ENCODE peak calls at places on chromosomes 12 and 14, in six cellular contexts. One of them, this sample, is unnamed.

GRCh38 chr12:54331461-54331860 is 6.5 kb downstream of the COPZ1 start:
- DNase-seq in CD8-positive, alpha-beta memory T cell: no peak
- DNase-seq in GM23248: no peak
- DNase-seq in left ventricle myocardium inferior: no peak
- DNase-seq in tibial artery: no peak
- DNase-seq in suprapubic skin: no peak
- DNase-seq in this sample: no peak

GRCh38 chr12:120684523-120684932 is 2.4 kb upstream of the MLEC start:
- DNase-seq in CD8-positive, alpha-beta memory T cell: no peak
- DNase-seq in GM23248: peak; percentile 83
- DNase-seq in left ventricle myocardium inferior: no peak
- DNase-seq in tibial artery: no peak
- DNase-seq in suprapubic skin: no peak
- DNase-seq in this sample: no peak

GRCh38 chr12:85413266-85413665 is 133.2 kb downstream of the ALX1 start:
- DNase-seq in CD8-positive, alpha-beta memory T cell: no peak
- DNase-seq in GM23248: peak; percentile 21
- DNase-seq in left ventricle myocardium inferior: no peak
- DNase-seq in tibial artery: no peak
- DNase-seq in suprapubic skin: no peak
- DNase-seq in this sample: no peak

GRCh38 chr12:44431647-44432352 is 444.3 kb downstream of the NELL2 start:
- DNase-seq in CD8-positive, alpha-beta memory T cell: no peak
- DNase-seq in GM23248: no peak
- DNase-seq in left ventricle myocardium inferior: no peak
- DNase-seq in tibial artery: no peak
- DNase-seq in suprapubic skin: no peak
- DNase-seq in this sample: no peak

GRCh38 chr12:20220339-20220738 is 148.0 kb upstream of the PDE3A start:
- DNase-seq in CD8-positive, alpha-beta memory T cell: no peak
- DNase-seq in GM23248: peak; percentile 44
- DNase-seq in left ventricle myocardium inferior: no peak
- DNase-seq in tibial artery: no peak
- DNase-seq in suprapubic skin: no peak
- DNase-seq in this sample: no peak

GRCh38 chr12:109244043-109244442 is 65.0 kb downstream of the FOXN4 start:
- DNase-seq in CD8-positive, alpha-beta memory T cell: no peak
- DNase-seq in GM23248: no peak
- DNase-seq in left ventricle myocardium inferior: no peak
- DNase-seq in tibial artery: no peak
- DNase-seq in suprapubic skin: no peak
- DNase-seq in this sample: no peak

GRCh38 chr14:51139221-51139681 is 44.3 kb upstream of the TRIM9 start:
- DNase-seq in CD8-positive, alpha-beta memory T cell: no peak
- DNase-seq in GM23248: no peak
- DNase-seq in left ventricle myocardium inferior: no peak
- DNase-seq in tibial artery: no peak
- DNase-seq in suprapubic skin: no peak
- DNase-seq in this sample: no peak

GRCh38 chr14:88492272-88493089 is 62.3 kb downstream of the PTPN21 start:
- DNase-seq in CD8-positive, alpha-beta memory T cell: peak; percentile 50
- DNase-seq in GM23248: peak; percentile 80
- DNase-seq in left ventricle myocardium inferior: no peak
- DNase-seq in tibial artery: no peak
- DNase-seq in suprapubic skin: peak; percentile 81
- DNase-seq in this sample: peak; percentile 73

GRCh38 chr12:118981285-118982201 is at the start of gene SRRM4:
- DNase-seq in CD8-positive, alpha-beta memory T cell: no peak
- DNase-seq in GM23248: peak; percentile 14
- DNase-seq in left ventricle myocardium inferior: no peak
- DNase-seq in tibial artery: no peak
- DNase-seq in suprapubic skin: no peak
- DNase-seq in this sample: no peak

GRCh38 chr12:104656383-104656782 is 199.6 kb downstream of the CHST11 start:
- DNase-seq in CD8-positive, alpha-beta memory T cell: no peak
- DNase-seq in GM23248: no peak
- DNase-seq in left ventricle myocardium inferior: no peak
- DNase-seq in tibial artery: no peak
- DNase-seq in suprapubic skin: no peak
- DNase-seq in this sample: no peak

GRCh38 chr12:31460024-31460423 is 130.9 kb downstream of the DENND5B start:
- DNase-seq in CD8-positive, alpha-beta memory T cell: no peak
- DNase-seq in GM23248: no peak
- DNase-seq in left ventricle myocardium inferior: no peak
- DNase-seq in tibial artery: no peak
- DNase-seq in suprapubic skin: no peak
- DNase-seq in this sample: no peak

GRCh38 chr12:1429980-1430379 is 164.4 kb downstream of the FBXL14 start:
- DNase-seq in CD8-positive, alpha-beta memory T cell: no peak
- DNase-seq in GM23248: peak; percentile 89
- DNase-seq in left ventricle myocardium inferior: no peak
- DNase-seq in tibial artery: no peak
- DNase-seq in suprapubic skin: no peak
- DNase-seq in this sample: no peak

GRCh38 chr12:130254476-130255276 is 83.0 kb upstream of the PIWIL1 start:
- DNase-seq in CD8-positive, alpha-beta memory T cell: no peak
- DNase-seq in GM23248: no peak
- DNase-seq in left ventricle myocardium inferior: no peak
- DNase-seq in tibial artery: no peak
- DNase-seq in suprapubic skin: no peak
- DNase-seq in this sample: no peak

GRCh38 chr12:130552483-130552996 is 163.6 kb downstream of the RIMBP2 start:
- DNase-seq in CD8-positive, alpha-beta memory T cell: no peak
- DNase-seq in GM23248: peak; percentile 1
- DNase-seq in left ventricle myocardium inferior: no peak
- DNase-seq in tibial artery: no peak
- DNase-seq in suprapubic skin: no peak
- DNase-seq in this sample: peak; percentile 74

GRCh38 chr12:109952160-109952858 is 43.9 kb downstream of the GIT2 start:
- DNase-seq in CD8-positive, alpha-beta memory T cell: no peak
- DNase-seq in GM23248: no peak
- DNase-seq in left ventricle myocardium inferior: no peak
- DNase-seq in tibial artery: no peak
- DNase-seq in suprapubic skin: no peak
- DNase-seq in this sample: no peak

GRCh38 chr14:69043598-69044267 is 64.6 kb upstream of the ACTN1 start:
- DNase-seq in CD8-positive, alpha-beta memory T cell: no peak
- DNase-seq in GM23248: peak; percentile 85
- DNase-seq in left ventricle myocardium inferior: no peak
- DNase-seq in tibial artery: peak; percentile 81
- DNase-seq in suprapubic skin: no peak
- DNase-seq in this sample: no peak

GRCh38 chr14:69044296-69044695 is 65.2 kb upstream of the ACTN1 start:
- DNase-seq in CD8-positive, alpha-beta memory T cell: no peak
- DNase-seq in GM23248: no peak
- DNase-seq in left ventricle myocardium inferior: no peak
- DNase-seq in tibial artery: no peak
- DNase-seq in suprapubic skin: no peak
- DNase-seq in this sample: no peak

GRCh38 chr14:69042309-69043006 is 63.4 kb upstream of the ACTN1 start:
- DNase-seq in CD8-positive, alpha-beta memory T cell: no peak
- DNase-seq in GM23248: no peak
- DNase-seq in left ventricle myocardium inferior: no peak
- DNase-seq in tibial artery: no peak
- DNase-seq in suprapubic skin: no peak
- DNase-seq in this sample: no peak

GRCh38 chr14:69041783-69042182 is 62.7 kb upstream of the ACTN1 start:
- DNase-seq in CD8-positive, alpha-beta memory T cell: no peak
- DNase-seq in GM23248: no peak
- DNase-seq in left ventricle myocardium inferior: no peak
- DNase-seq in tibial artery: no peak
- DNase-seq in suprapubic skin: no peak
- DNase-seq in this sample: no peak

DNA sequence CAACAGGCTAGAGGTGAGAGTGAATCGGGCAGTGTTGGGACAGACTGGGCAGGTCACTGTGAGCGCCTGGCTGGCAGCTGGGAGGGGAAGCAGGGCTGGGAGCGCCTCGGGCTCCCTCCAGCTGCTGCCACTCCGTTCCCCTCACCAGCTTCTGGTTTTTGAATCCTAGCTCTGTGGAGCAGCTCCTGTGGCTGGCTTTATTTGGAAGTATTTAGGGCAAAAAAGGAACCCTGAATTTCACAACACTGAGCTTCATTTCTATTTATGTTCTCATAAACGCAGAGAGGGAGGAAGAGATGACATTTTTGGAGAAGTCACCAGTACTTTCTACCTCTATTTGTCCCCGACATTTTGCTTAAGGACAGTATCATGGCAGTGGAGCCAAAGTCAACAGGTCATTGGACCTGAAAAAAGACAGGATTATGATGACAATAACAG is 63.9 kb upstream of the ACTN1 start:
- DNase-seq in CD8-positive, alpha-beta memory T cell: no peak
- DNase-seq in GM23248: no peak
- DNase-seq in left ventricle myocardium inferior: peak; percentile 39
- DNase-seq in tibial artery: peak; percentile 93
- DNase-seq in suprapubic skin: no peak
- DNase-seq in this sample: no peak
- H3K4me1 ChIP-seq in CD8-positive, alpha-beta memory T cell: no peaks in the 10 kb centered on the region
- H3K4me1 ChIP-seq in GM23248: peaks cover 56% of the 10 kb centered on the region
- H3K4me1 ChIP-seq in left ventricle myocardium inferior: peaks cover 69% of the 10 kb centered on the region
- H3K4me1 ChIP-seq in tibial artery: peaks cover 66% of the 10 kb centered on the region
- H3K4me1 ChIP-seq in suprapubic skin: peaks cover 61% of the 10 kb centered on the region
- H3K4me1 ChIP-seq in this sample: peaks cover 39% of the 10 kb centered on the region

GRCh38 chr14:28577711-28578131 is 188.9 kb upstream of the FOXG1 start:
- DNase-seq in CD8-positive, alpha-beta memory T cell: no peak
- DNase-seq in GM23248: no peak
- DNase-seq in left ventricle myocardium inferior: no peak
- DNase-seq in tibial artery: no peak
- DNase-seq in suprapubic skin: no peak
- DNase-seq in this sample: peak; percentile 73
- H3K9me3 ChIP-seq in CD8-positive, alpha-beta memory T cell: no peaks in the 10 kb centered on the region
- H3K9me3 ChIP-seq in GM23248: no peaks in the 10 kb centered on the region
- H3K9me3 ChIP-seq in left ventricle myocardium inferior: peaks cover 28% of the 10 kb centered on the region
- H3K9me3 ChIP-seq in tibial artery: no peaks in the 10 kb centered on the region
- H3K9me3 ChIP-seq in suprapubic skin: peaks cover under 1% of the 10 kb centered on the region
- H3K9me3 ChIP-seq in this sample: no peaks in the 10 kb centered on the region

DNA sequence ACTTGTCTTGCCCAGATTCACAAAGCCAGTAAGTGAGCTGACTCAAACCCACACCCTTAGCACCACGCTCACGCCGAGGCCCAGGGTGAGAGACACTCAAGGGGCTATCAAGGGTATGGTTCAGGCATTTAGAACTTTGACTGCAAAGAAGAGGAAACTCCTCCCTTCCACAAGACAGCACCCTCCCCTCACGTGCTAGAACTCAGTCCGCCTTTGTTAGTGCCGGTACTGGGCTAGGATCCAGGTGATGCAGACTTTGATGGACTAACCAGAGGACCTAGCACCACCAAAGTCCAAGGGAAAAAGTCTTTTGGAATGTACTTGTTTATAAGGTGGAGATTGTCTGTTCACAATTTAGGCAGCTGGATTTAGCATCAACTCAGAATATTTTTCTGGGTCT is 33.7 kb downstream of the VWF start:
- DNase-seq in CD8-positive, alpha-beta memory T cell: no peak
- DNase-seq in GM23248: peak; percentile 51
- DNase-seq in left ventricle myocardium inferior: peak; percentile 35
- DNase-seq in tibial artery: peak; percentile 38
- DNase-seq in suprapubic skin: peak; percentile 24
- DNase-seq in this sample: no peak
- H3K27ac ChIP-seq in CD8-positive, alpha-beta memory T cell: no peak overlapping the region
- H3K27ac ChIP-seq in GM23248: no peak overlapping the region
- H3K27ac ChIP-seq in left ventricle myocardium inferior: peak overlapping the region; percentile 80
- H3K27ac ChIP-seq in tibial artery: no peak overlapping the region
- H3K27ac ChIP-seq in suprapubic skin: no peak overlapping the region
- H3K27ac ChIP-seq in this sample: no peak overlapping the region

GRCh38 chr14:69626132-69626500 is 14.7 kb downstream of the SUSD6 start:
- DNase-seq in CD8-positive, alpha-beta memory T cell: no peak
- DNase-seq in GM23248: no peak
- DNase-seq in left ventricle myocardium inferior: no peak
- DNase-seq in tibial artery: no peak
- DNase-seq in suprapubic skin: no peak
- DNase-seq in this sample: no peak

GRCh38 chr14:69624131-69624530 is 12.7 kb downstream of the SUSD6 start:
- DNase-seq in CD8-positive, alpha-beta memory T cell: no peak
- DNase-seq in GM23248: no peak
- DNase-seq in left ventricle myocardium inferior: no peak
- DNase-seq in tibial artery: no peak
- DNase-seq in suprapubic skin: no peak
- DNase-seq in this sample: no peak

GRCh38 chr14:69629225-69630127 is 18.1 kb downstream of the SUSD6 start:
- DNase-seq in CD8-positive, alpha-beta memory T cell: no peak
- DNase-seq in GM23248: peak; percentile 43
- DNase-seq in left ventricle myocardium inferior: no peak
- DNase-seq in tibial artery: no peak
- DNase-seq in suprapubic skin: no peak
- DNase-seq in this sample: no peak

GRCh38 chr14:69620981-69621380 is 9.6 kb downstream of the SUSD6 start:
- DNase-seq in CD8-positive, alpha-beta memory T cell: no peak
- DNase-seq in GM23248: no peak
- DNase-seq in left ventricle myocardium inferior: no peak
- DNase-seq in tibial artery: no peak
- DNase-seq in suprapubic skin: no peak
- DNase-seq in this sample: no peak

GRCh38 chr14:69625299-69626131 is 14.1 kb downstream of the SUSD6 start:
- DNase-seq in CD8-positive, alpha-beta memory T cell: peak; percentile 73
- DNase-seq in GM23248: no peak
- DNase-seq in left ventricle myocardium inferior: peak; percentile 72
- DNase-seq in tibial artery: no peak
- DNase-seq in suprapubic skin: no peak
- DNase-seq in this sample: no peak
- H3K4me1 ChIP-seq in CD8-positive, alpha-beta memory T cell: peaks cover 79% of the 10 kb centered on the region
- H3K4me1 ChIP-seq in GM23248: peaks cover 12% of the 10 kb centered on the region
- H3K4me1 ChIP-seq in left ventricle myocardium inferior: peaks cover 97% of the 10 kb centered on the region
- H3K4me1 ChIP-seq in tibial artery: peaks cover 14% of the 10 kb centered on the region
- H3K4me1 ChIP-seq in suprapubic skin: peaks cover 60% of the 10 kb centered on the region
- H3K4me1 ChIP-seq in this sample: peaks cover 12% of the 10 kb centered on the region

DNA sequence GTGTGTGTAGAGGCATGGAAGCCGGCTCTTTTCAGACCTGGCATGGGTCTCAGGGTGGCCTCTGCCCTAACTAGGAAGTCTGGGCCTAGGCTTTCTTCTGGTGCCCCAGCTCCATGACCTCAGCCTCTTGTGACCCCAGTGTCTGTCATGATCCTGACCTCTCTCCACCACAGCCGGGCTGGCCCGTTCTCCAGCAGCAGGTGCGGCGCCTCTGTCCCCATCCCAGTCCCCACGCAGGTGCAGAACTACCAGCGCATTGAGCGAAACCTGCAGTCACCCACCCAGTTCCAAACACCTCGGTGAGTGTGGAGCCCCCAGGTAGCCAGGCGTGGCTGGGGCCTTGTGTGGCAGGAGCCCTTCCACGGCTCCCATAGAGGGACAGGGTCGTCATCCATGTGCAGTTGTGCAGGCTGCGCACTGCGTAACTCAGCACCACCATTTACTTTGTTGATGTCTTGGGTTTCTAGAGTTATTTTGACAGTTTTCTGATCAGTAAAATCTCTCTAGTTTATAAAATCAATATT is 14.8 kb upstream of the PUS1 start:
- DNase-seq in CD8-positive, alpha-beta memory T cell: no peak
- DNase-seq in GM23248: no peak
- DNase-seq in left ventricle myocardium inferior: no peak
- DNase-seq in tibial artery: peak; percentile 64
- DNase-seq in suprapubic skin: no peak
- DNase-seq in this sample: no peak
- H3K9me3 ChIP-seq in CD8-positive, alpha-beta memory T cell: no peaks in the 10 kb centered on the region
- H3K9me3 ChIP-seq in GM23248: no peaks in the 10 kb centered on the region
- H3K9me3 ChIP-seq in left ventricle myocardium inferior: no peaks in the 10 kb centered on the region
- H3K9me3 ChIP-seq in tibial artery: no peaks in the 10 kb centered on the region
- H3K9me3 ChIP-seq in suprapubic skin: no peaks in the 10 kb centered on the region
- H3K9me3 ChIP-seq in this sample: no peaks in the 10 kb centered on the region

DNA sequence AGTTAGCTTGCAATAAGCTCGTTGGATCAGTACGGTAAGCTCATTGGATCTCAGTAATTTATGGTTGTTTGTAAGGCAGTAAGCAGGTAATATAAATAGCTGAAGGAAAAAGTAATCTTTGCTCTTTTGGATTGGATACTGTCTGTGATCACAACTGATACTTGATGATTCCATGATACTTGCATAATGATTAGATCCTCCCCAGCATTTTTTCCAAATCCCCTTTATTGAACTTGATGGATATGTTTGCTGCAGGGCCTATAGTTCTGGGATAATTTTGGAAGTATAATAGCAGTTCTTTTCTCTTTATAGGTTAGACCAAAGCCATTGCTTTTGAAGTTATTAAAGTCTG is 5.2 kb downstream of the MDM2 start:
- DNase-seq in CD8-positive, alpha-beta memory T cell: no peak
- DNase-seq in GM23248: no peak
- DNase-seq in left ventricle myocardium inferior: no peak
- DNase-seq in tibial artery: no peak
- DNase-seq in suprapubic skin: no peak
- DNase-seq in this sample: no peak
- H3K27ac ChIP-seq in CD8-positive, alpha-beta memory T cell: no peak overlapping the region
- H3K27ac ChIP-seq in GM23248: no peak overlapping the region
- H3K27ac ChIP-seq in left ventricle myocardium inferior: no peak overlapping the region
- H3K27ac ChIP-seq in tibial artery: no peak overlapping the region
- H3K27ac ChIP-seq in suprapubic skin: no peak overlapping the region
- H3K27ac ChIP-seq in this sample: no peak overlapping the region